ENCODE peak calls at places on chromosomes 4 and X, in five cellular contexts. One of them, this sample, is unnamed.

GRCh38 chrX:121641560-121641959 is 594.1 kb downstream of the GLUD2 start:
- DNase-seq in IMR-90: peak; percentile 0
- DNase-seq in HEK293T: no peak
- DNase-seq in GM12878: no peak
- DNase-seq in K562: no peak
- DNase-seq in this sample: peak; percentile 1

GRCh38 chr4:145909331-145909730 is 29.3 kb downstream of the ZNF827 start:
- DNase-seq in IMR-90: no peak
- DNase-seq in HEK293T: peak; percentile 48
- DNase-seq in GM12878: no peak
- DNase-seq in K562: peak; percentile 55
- DNase-seq in this sample: peak; percentile 64

GRCh38 chr4:73780834-73781233 is 40.5 kb downstream of the CXCL8 start:
- DNase-seq in IMR-90: no peak
- DNase-seq in HEK293T: no peak
- DNase-seq in GM12878: no peak
- DNase-seq in K562: no peak
- DNase-seq in this sample: no peak

GRCh38 chrX:39755152-39756032 is 342.4 kb downstream of the BCOR start:
- DNase-seq in IMR-90: peak; percentile 93
- DNase-seq in HEK293T: peak; percentile 78
- DNase-seq in GM12878: no peak
- DNase-seq in K562: peak; percentile 68
- DNase-seq in this sample: peak; percentile 81

GRCh38 chrX:72123471-72124185 is 8.1 kb downstream of the RTL5 start:
- DNase-seq in IMR-90: peak; percentile 5
- DNase-seq in HEK293T: peak; percentile 44
- DNase-seq in GM12878: no peak
- DNase-seq in K562: no peak
- DNase-seq in this sample: no peak

GRCh38 chrX:327660-328126 is 9.1 kb upstream of the GTPBP6 start:
- DNase-seq in IMR-90: no peak
- DNase-seq in HEK293T: no peak
- DNase-seq in GM12878: no peak
- DNase-seq in K562: no peak
- DNase-seq in this sample: no peak

GRCh38 chr4:83371936-83372335 is 37.3 kb upstream of the HPSE start:
- DNase-seq in IMR-90: no peak
- DNase-seq in HEK293T: no peak
- DNase-seq in GM12878: no peak
- DNase-seq in K562: no peak
- DNase-seq in this sample: no peak

GRCh38 chr4:113452868-113453620 is 308.5 kb downstream of the CAMK2D start:
- DNase-seq in IMR-90: peak; percentile 79
- DNase-seq in HEK293T: no peak
- DNase-seq in GM12878: no peak
- DNase-seq in K562: no peak
- DNase-seq in this sample: no peak

GRCh38 chr4:58149404-58150085 is 1039.4 kb upstream of the IGFBP7 start:
- DNase-seq in IMR-90: no peak
- DNase-seq in HEK293T: no peak
- DNase-seq in GM12878: no peak
- DNase-seq in K562: no peak
- DNase-seq in this sample: no peak

GRCh38 chrX:19683358-19683757 is 168.1 kb upstream of the MAP3K15 start:
- DNase-seq in IMR-90: no peak
- DNase-seq in HEK293T: no peak
- DNase-seq in GM12878: no peak
- DNase-seq in K562: no peak
- DNase-seq in this sample: no peak
- TF ChIP-seq BHLHE40 in IMR-90: no peak
- TF ChIP-seq BHLHE40 in HEK293T: no peak
- TF ChIP-seq BHLHE40 in GM12878: no peak
- TF ChIP-seq BHLHE40 in K562: no peak
- TF ChIP-seq BHLHE40 in this sample: no peak

DNA sequence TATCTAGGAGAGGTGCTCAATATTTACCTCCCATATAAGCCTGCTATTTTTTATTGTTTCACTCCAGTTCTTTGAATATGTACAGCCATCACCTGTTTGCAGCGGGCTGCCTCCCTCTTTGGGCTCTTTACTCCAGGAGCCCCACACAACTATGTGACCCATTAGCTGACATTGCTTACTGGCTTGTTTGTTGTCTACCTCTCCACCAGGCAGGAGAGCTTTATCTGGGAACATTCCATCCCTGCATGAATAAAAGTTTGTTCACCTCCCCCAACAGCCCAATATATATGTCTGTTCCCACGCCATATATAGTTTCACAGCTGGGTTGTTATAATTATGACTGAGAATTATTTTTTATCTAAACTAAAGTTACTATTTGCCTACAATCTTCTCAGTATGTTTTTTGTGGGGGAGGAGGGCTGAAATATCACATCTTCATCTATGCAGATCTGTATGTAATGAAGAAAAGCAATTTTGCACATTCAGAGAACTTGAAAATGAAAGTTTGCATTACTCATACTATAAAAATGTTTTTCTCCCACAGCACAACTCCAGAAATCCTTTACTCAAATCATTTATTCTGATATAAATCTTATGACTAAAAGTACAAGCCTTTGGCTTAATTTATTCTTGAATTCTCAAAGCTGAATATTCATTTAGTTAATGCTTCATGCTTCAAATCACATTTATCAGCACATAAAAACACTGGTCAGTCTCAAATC is 61.2 kb upstream of the DAPP1 start:
- DNase-seq in IMR-90: peak; percentile 20
- DNase-seq in HEK293T: no peak
- DNase-seq in GM12878: no peak
- DNase-seq in K562: no peak
- DNase-seq in this sample: no peak
- TF ChIP-seq BHLHE40 in IMR-90: no peak
- TF ChIP-seq BHLHE40 in HEK293T: no peak
- TF ChIP-seq BHLHE40 in GM12878: no peak
- TF ChIP-seq BHLHE40 in K562: no peak
- TF ChIP-seq BHLHE40 in this sample: no peak

GRCh38 chr4:183182873-183183725 is 84.0 kb downstream of the WWC2 start:
- DNase-seq in IMR-90: peak; percentile 91
- DNase-seq in HEK293T: no peak
- DNase-seq in GM12878: no peak
- DNase-seq in K562: no peak
- DNase-seq in this sample: no peak

GRCh38 chr4:183181081-183181480 is 82.0 kb downstream of the WWC2 start:
- DNase-seq in IMR-90: no peak
- DNase-seq in HEK293T: no peak
- DNase-seq in GM12878: no peak
- DNase-seq in K562: no peak
- DNase-seq in this sample: no peak

GRCh38 chr4:183186803-183187202 is 87.7 kb downstream of the WWC2 start:
- DNase-seq in IMR-90: no peak
- DNase-seq in HEK293T: no peak
- DNase-seq in GM12878: no peak
- DNase-seq in K562: no peak
- DNase-seq in this sample: no peak

GRCh38 chr4:183183906-183184535 is 85.0 kb downstream of the WWC2 start:
- DNase-seq in IMR-90: no peak
- DNase-seq in HEK293T: no peak
- DNase-seq in GM12878: no peak
- DNase-seq in K562: no peak
- DNase-seq in this sample: no peak

DNA sequence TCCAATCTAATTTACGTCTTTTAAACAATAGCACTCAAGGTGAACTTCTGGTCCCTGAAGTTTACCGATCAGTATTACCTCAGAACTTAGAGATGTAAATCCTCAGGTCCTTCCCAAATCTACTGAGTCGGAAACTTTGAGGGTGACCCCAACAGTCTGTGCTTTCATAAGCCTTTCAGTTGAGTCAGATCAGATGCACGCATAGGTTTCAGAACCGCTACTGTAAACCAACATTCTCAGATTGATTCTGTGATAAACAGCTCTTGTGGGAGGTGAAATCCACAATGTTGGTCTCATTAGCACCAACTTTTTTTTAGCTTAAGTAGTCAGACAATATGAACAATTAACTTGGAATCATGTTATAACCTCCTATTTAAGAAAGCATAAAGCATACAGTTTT is 86.0 kb downstream of the WWC2 start:
- DNase-seq in IMR-90: peak; percentile 62
- DNase-seq in HEK293T: no peak
- DNase-seq in GM12878: no peak
- DNase-seq in K562: no peak
- DNase-seq in this sample: no peak
- TF ChIP-seq BHLHE40 in IMR-90: no peak
- TF ChIP-seq BHLHE40 in HEK293T: no peak
- TF ChIP-seq BHLHE40 in GM12878: peak; percentile 36
- TF ChIP-seq BHLHE40 in K562: no peak
- TF ChIP-seq BHLHE40 in this sample: no peak

GRCh38 chrX:143934542-143934941 is 50.7 kb downstream of the UBE2NL start:
- DNase-seq in IMR-90: no peak
- DNase-seq in HEK293T: no peak
- DNase-seq in GM12878: no peak
- DNase-seq in K562: no peak
- DNase-seq in this sample: no peak
- TF ChIP-seq BHLHE40 in IMR-90: no peak
- TF ChIP-seq BHLHE40 in HEK293T: no peak
- TF ChIP-seq BHLHE40 in GM12878: no peak
- TF ChIP-seq BHLHE40 in K562: no peak
- TF ChIP-seq BHLHE40 in this sample: no peak

GRCh38 chr4:55079451-55080173 is 45.8 kb downstream of the KDR start:
- DNase-seq in IMR-90: no peak
- DNase-seq in HEK293T: no peak
- DNase-seq in GM12878: no peak
- DNase-seq in K562: no peak
- DNase-seq in this sample: no peak

GRCh38 chr4:55077577-55077976 is 47.8 kb downstream of the KDR start:
- DNase-seq in IMR-90: no peak
- DNase-seq in HEK293T: no peak
- DNase-seq in GM12878: no peak
- DNase-seq in K562: no peak
- DNase-seq in this sample: no peak

GRCh38 chr4:55075823-55076418 is 49.5 kb downstream of the KDR start:
- DNase-seq in IMR-90: no peak
- DNase-seq in HEK293T: no peak
- DNase-seq in GM12878: no peak
- DNase-seq in K562: no peak
- DNase-seq in this sample: no peak

GRCh38 chr4:55080174-55080865 is 45.1 kb downstream of the KDR start:
- DNase-seq in IMR-90: no peak
- DNase-seq in HEK293T: no peak
- DNase-seq in GM12878: no peak
- DNase-seq in K562: no peak
- DNase-seq in this sample: no peak

DNA sequence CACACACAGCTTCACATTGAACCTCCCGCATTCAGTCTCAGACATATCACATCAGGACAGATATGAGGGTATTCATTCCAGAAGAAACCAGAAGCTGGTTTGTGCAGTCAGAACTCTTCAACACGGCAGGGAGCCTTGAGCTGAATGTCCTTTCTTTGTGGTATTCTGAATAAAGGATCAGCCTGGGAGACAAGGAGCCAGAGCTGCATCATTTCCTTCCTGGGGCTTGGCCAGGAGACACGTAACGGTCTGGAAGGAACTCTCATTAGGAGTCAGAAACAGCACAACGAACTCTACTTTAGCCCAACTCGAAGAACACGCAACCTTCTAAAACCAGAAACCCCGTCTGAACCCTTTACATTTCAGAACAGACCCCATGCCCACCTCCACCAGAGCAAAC is 46.4 kb downstream of the KDR start:
- DNase-seq in IMR-90: peak; percentile 12
- DNase-seq in HEK293T: no peak
- DNase-seq in GM12878: no peak
- DNase-seq in K562: no peak
- DNase-seq in this sample: no peak
- TF ChIP-seq BHLHE40 in IMR-90: no peak
- TF ChIP-seq BHLHE40 in HEK293T: no peak
- TF ChIP-seq BHLHE40 in GM12878: no peak
- TF ChIP-seq BHLHE40 in K562: no peak
- TF ChIP-seq BHLHE40 in this sample: no peak